ENCODE peak calls at places on chromosomes 7 and 10, in four cellular contexts. H is GM20000, C is NCI-H1105, V is activated T-helper 1 cell treated with Interleukin-2 at 50 U/mL for 16 hours. W is an unnamed sample.

GRCh38 chr7:31724696-31725095 is 37.7 kb downstream of the PPP1R17 start:
- DNase-seq in H (no peak), C (no peak), V (no peak), W (no peak)

GRCh38 chr7:105454921-105455320 is 66.2 kb upstream of the SRPK2 start:
- DNase-seq in H (no peak), C (no peak), V (no peak), W (no peak)

GRCh38 chr7:98970031-98970615 is 91.8 kb downstream of the TRRAP start:
- DNase-seq in H (no peak), C (no peak), V (no peak), W (no peak)

GRCh38 chr10:15460661-15461060 is 89.6 kb upstream of the FAM171A1 start:
- DNase-seq in H (no peak), C (no peak), V (no peak), W (no peak)

GRCh38 chr10:33952692-33953360 is 618.4 kb upstream of the NRP1 start:
- DNase-seq in H (no peak), C (no peak), V (no peak), W (no peak)

GRCh38 chr7:113289140-113289740 is 170.9 kb upstream of the SMIM30 start:
- DNase-seq in H (peak), C (peak), V (no peak), W (no peak)

GRCh38 chr7:118330373-118330772 is 105.9 kb downstream of the ANKRD7 start:
- DNase-seq in H (no peak), C (no peak), V (no peak), W (no peak)

GRCh38 chr10:6089334-6090219 is 743 bp downstream of the RBM17 start:
- DNase-seq in H (no peak), C (no peak), V (no peak), W (no peak)

GRCh38 chr7:44177570-44178131 is 11.6 kb downstream of the GCK start:
- DNase-seq in H (no peak), C (no peak), V (no peak), W (peak)

GRCh38 chr7:20651960-20652544 is 36.6 kb downstream of the ABCB5 start:
- DNase-seq in H (no peak), C (no peak), V (no peak), W (no peak)

W was measured in NCI-H1694.